ENCODE peak calls at places on chromosomes 5 and 9, in four cellular contexts. R is GM12878, F is K562, U is endothelial cell of umbilical vein. Z is an unnamed sample.

GRCh38 chr5:17218353-17219005 is 1.0 kb downstream of the BASP1 start:
- DNase-seq in R (no peak), F (no peak), U (peak), Z (peak)

GRCh38 chr9:84003246-84003645 is 22.6 kb downstream of the RMI1 start:
- DNase-seq in R (no peak), F (no peak), U (no peak), Z (no peak)

GRCh38 chr5:150142800-150143724 is 12.6 kb downstream of the PDGFRB start:
- DNase-seq in R (no peak), F (peak), U (no peak), Z (peak)

GRCh38 chr9:19224563-19224962 is 5.9 kb upstream of the DENND4C start:
- DNase-seq in R (no peak), F (no peak), U (no peak), Z (no peak)

GRCh38 chr9:127746959-127747569 is 12.0 kb upstream of the TOR2A start:
- DNase-seq in R (no peak), F (no peak), U (no peak), Z (no peak)

GRCh38 chr5:148828461-148829247 is 2.2 kb downstream of the ADRB2 start:
- DNase-seq in R (no peak), F (no peak), U (no peak), Z (peak)

GRCh38 chr9:86766912-86767311 is 180.4 kb downstream of the GAS1 start:
- DNase-seq in R (no peak), F (no peak), U (no peak), Z (peak)

GRCh38 chr5:158058208-158058607 is 199.3 kb upstream of the CLINT1 start:
- DNase-seq in R (no peak), F (no peak), U (no peak), Z (no peak)

GRCh38 chr5:176806137-176806536 is 4.2 kb upstream of the UNC5A start:
- DNase-seq in R (no peak), F (no peak), U (peak), Z (peak)

GRCh38 chr5:98402130-98402529 is 371.3 kb upstream of the RGMB start:
- DNase-seq in R (no peak), F (no peak), U (no peak), Z (no peak)

GRCh38 chr9:89750117-89750551 is 145.3 kb downstream of the GADD45G start:
- DNase-seq in R (no peak), F (no peak), U (no peak), Z (no peak)

GRCh38 chr9:99239341-99240055 is 17.4 kb downstream of the SEC61B start:
- DNase-seq in R (no peak), F (no peak), U (no peak), Z (peak)

GRCh38 chr5:101728933-101729332 is 567.2 kb downstream of the SLCO4C1 start:
- DNase-seq in R (no peak), F (no peak), U (no peak), Z (no peak)

GRCh38 chr9:8188720-8189407 is 389.3 kb upstream of the DMAC1 start:
- DNase-seq in R (no peak), F (no peak), U (no peak), Z (no peak)

GRCh38 chr9:73162987-73163763 is 11.5 kb downstream of the ANXA1 start:
- DNase-seq in R (no peak), F (no peak), U (no peak), Z (no peak)

GRCh38 chr9:93822229-93822628 is 132.9 kb downstream of the BARX1 start:
- DNase-seq in R (no peak), F (no peak), U (no peak), Z (no peak)

GRCh38 chr5:181056431-181056830 is 16.4 kb downstream of the BTNL9 start:
- DNase-seq in R (no peak), F (no peak), U (no peak), Z (no peak)

GRCh38 chr5:18101532-18101931 is 467.3 kb downstream of the TAF11L14 start:
- DNase-seq in R (no peak), F (no peak), U (no peak), Z (no peak)

GRCh38 chr5:122263352-122264030 is 48.5 kb upstream of the SNCAIP start:
- DNase-seq in R (no peak), F (no peak), U (peak), Z (peak)

GRCh38 chr9:88821033-88821748 is 170.1 kb upstream of the S1PR3 start:
- DNase-seq in R (no peak), F (no peak), U (no peak), Z (no peak)

GRCh38 chr9:81683704-81684103 is 5.6 kb downstream of the TLE1 start:
- DNase-seq in R (no peak), F (no peak), U (no peak), Z (no peak)

GRCh38 chr9:88957526-88957925 is 33.7 kb upstream of the S1PR3 start:
- DNase-seq in R (no peak), F (no peak), U (no peak), Z (no peak)

GRCh38 chr5:518721-519120 is 5.5 kb downstream of the SLC9A3 start:
- DNase-seq in R (no peak), F (no peak), U (no peak), Z (no peak)

GRCh38 chr5:135481908-135482307 is 29.8 kb upstream of the TIFAB start:
- DNase-seq in R (no peak), F (no peak), U (no peak), Z (no peak)

GRCh38 chr9:136714096-136714875 is 1.9 kb downstream of the DIPK1B start:
- DNase-seq in R (no peak), F (no peak), U (peak), Z (no peak)

GRCh38 chr5:61026004-61026403 is 81.0 kb downstream of the NDUFAF2 start:
- DNase-seq in R (no peak), F (no peak), U (no peak), Z (no peak)

GRCh38 chr5:131998431-131999040 is 12.9 kb downstream of the ACSL6 start:
- DNase-seq in R (no peak), F (no peak), U (no peak), Z (no peak)

GRCh38 chr9:122036988-122037387 is 56.1 kb downstream of the TTLL11 start:
- DNase-seq in R (no peak), F (no peak), U (no peak), Z (peak)

GRCh38 chr9:89532478-89532877 is 34.6 kb upstream of the SEMA4D start:
- DNase-seq in R (no peak), F (no peak), U (no peak), Z (no peak)

GRCh38 chr9:14412778-14413177 is 98.8 kb upstream of the NFIB start:
- DNase-seq in R (no peak), F (no peak), U (no peak), Z (no peak)

GRCh38 chr9:126151031-126151670 is 175.5 kb upstream of the MVB12B start:
- DNase-seq in R (no peak), F (no peak), U (no peak), Z (no peak)

GRCh38 chr9:133956520-133957076 is 35.5 kb downstream of the VAV2 start:
- DNase-seq in R (no peak), F (no peak), U (peak), Z (peak)

GRCh38 chr5:35438786-35439185 is 178.9 kb upstream of the SPEF2 start:
- DNase-seq in R (no peak), F (no peak), U (no peak), Z (no peak)

DNA sequence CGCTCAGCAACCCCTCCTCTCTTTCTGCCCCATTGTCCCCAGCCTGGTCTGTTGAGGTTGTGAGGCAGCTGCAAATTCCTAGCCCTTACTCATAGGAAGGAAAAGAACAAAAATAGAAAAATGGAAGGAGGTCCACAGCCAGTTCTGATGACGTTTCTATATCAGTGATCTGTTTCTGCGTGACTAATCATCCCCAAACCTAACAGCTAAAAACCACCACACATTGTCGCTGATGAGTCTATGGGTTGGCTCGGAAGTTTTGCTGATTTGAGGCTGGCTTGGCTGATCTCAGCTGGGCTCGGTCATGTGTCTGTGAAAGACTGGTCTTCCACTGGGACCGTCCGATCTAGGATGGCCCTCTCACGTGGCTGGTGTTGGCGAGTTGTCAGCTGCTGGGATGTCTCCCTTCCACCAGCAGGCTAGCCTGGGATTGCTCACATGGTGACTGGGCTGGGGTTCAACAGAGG is 200.6 kb upstream of the ZNF618 start:
- DNase-seq in R (no peak), F (peak), U (peak), Z (peak)
- TF ChIP-seq FOS in R (no peak), F (no peak), U (peak), Z (peak)

GRCh38 chr5:113271015-113271414 is 163.8 kb downstream of the TSSK1B start:
- DNase-seq in R (no peak), F (no peak), U (peak), Z (peak)
- TF ChIP-seq FOS in R (no peak), F (no peak), U (peak), Z (peak)

GRCh38 chr5:73831066-73831465 is 205.1 kb downstream of the ARHGEF28 start:
- DNase-seq in R (no peak), F (no peak), U (no peak), Z (no peak)
- TF ChIP-seq FOS in R (no peak), F (no peak), U (no peak), Z (no peak)

GRCh38 chr5:1727571-1727970 is 72.1 kb downstream of the MRPL36 start:
- DNase-seq in R (no peak), F (no peak), U (no peak), Z (no peak)
- TF ChIP-seq FOS in R (no peak), F (no peak), U (no peak), Z (no peak)

GRCh38 chr9:97563458-97564135 is 62.1 kb downstream of the TMOD1 start:
- DNase-seq in R (no peak), F (no peak), U (peak), Z (no peak)
- TF ChIP-seq FOS in R (no peak), F (no peak), U (no peak), Z (no peak)

DNA sequence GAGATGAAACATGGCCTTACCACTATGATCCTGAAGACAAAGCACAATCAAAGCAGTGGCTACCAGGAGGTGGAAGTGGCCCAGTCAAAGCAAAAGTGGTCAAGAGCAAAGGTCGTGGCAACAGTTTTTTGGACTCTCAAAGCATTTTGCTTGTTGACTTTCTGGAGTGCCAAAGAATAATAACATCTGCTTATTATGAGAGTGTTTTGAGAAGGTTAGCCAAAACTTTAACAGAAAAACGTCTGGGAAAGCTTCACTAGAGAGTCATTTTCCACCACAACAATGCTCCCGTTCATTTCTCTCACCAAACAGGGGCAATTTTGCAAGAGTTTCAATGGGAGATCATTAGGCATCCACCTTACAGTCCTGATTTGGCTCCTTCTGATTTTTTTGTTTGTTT is 33.6 kb upstream of the MAMDC2 start:
- DNase-seq in R (no peak), F (no peak), U (no peak), Z (no peak)
- TF ChIP-seq FOS in R (no peak), F (no peak), U (no peak), Z (no peak)

DNA sequence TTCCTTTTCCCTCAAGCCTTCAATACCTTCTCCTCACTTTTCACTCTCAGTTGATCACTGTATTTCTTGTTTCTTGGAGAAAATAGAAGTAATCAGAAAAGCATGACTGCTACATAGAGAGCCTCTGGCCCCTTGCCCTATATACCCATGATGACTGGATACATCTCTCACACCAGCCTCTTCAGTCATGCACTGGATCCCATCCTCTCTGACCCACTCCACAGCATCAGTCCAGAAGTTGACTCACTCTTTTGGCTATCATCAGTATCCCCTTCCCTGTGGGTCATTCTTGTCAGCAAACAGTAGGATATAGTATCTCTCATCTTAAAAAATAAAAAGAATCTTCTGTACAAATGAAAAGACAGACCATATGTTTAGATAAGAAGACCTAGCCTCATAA is 32.9 kb downstream of the PTCD2 start:
- DNase-seq in R (no peak), F (no peak), U (no peak), Z (peak)
- TF ChIP-seq FOS in R (no peak), F (no peak), U (no peak), Z (peak)

GRCh38 chr5:147752666-147753290 is 29.8 kb downstream of the JAKMIP2 start:
- DNase-seq in R (no peak), F (no peak), U (no peak), Z (no peak)

GRCh38 chr5:147751156-147751830 is 31.2 kb downstream of the JAKMIP2 start:
- DNase-seq in R (no peak), F (no peak), U (no peak), Z (no peak)

GRCh38 chr5:147748590-147748989 is 33.9 kb downstream of the JAKMIP2 start:
- DNase-seq in R (no peak), F (no peak), U (no peak), Z (no peak)

GRCh38 chr5:147752033-147752432 is 30.5 kb downstream of the JAKMIP2 start:
- DNase-seq in R (no peak), F (no peak), U (no peak), Z (no peak)

DNA sequence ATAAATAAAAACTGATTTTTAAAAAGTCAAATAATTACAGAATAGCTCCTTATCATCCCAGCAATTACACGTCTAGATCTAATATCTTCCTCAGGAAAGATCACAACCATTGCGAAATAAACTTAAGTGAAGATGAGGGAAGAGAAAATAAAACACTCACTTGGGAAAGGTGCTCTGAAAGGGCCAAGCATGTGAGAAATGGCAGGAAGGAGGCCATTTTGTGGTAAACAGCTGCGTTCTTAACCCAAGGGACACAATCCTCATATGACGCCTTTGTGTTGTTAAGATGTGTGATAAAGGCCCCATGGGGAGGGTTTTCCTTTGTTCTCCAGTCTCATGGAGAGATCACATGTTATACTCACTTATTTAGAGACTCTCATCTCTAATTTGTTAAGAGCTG is 32.5 kb downstream of the JAKMIP2 start:
- DNase-seq in R (no peak), F (no peak), U (no peak), Z (no peak)
- TF ChIP-seq FOS in R (no peak), F (no peak), U (no peak), Z (no peak)